ENCODE peak calls at places on chromosomes 5 and 9, in six cellular contexts. One of them, this sample, is unnamed.

GRCh38 chr5:112097768-112098167 is 321.3 kb downstream of the EPB41L4A start:
- DNase-seq in spleen: no peak
- DNase-seq in H1: no peak
- DNase-seq in esophagus muscularis mucosa: no peak
- DNase-seq in GM12878: no peak
- DNase-seq in HL-60: no peak
- DNase-seq in this sample: no peak

GRCh38 chr9:133169102-133169501 is 5.4 kb upstream of the GBGT1 start:
- DNase-seq in H1: no peak
- DNase-seq in GM12878: no peak
- DNase-seq in spleen: peak
- DNase-seq in esophagus muscularis mucosa: no peak
- DNase-seq in HL-60: no peak
- DNase-seq in this sample: no peak

GRCh38 chr5:142777858-142778257 is 7.7 kb downstream of the ARHGAP26 start:
- DNase-seq in H1: no peak
- DNase-seq in HL-60: no peak
- DNase-seq in spleen: no peak
- DNase-seq in esophagus muscularis mucosa: no peak
- DNase-seq in GM12878: no peak
- DNase-seq in this sample: no peak

GRCh38 chr9:121133104-121133816 is 58.5 kb downstream of the CNTRL start:
- DNase-seq in spleen: peak
- DNase-seq in esophagus muscularis mucosa: no peak
- DNase-seq in GM12878: no peak
- DNase-seq in H1: peak
- DNase-seq in HL-60: no peak
- DNase-seq in this sample: no peak

GRCh38 chr9:17423681-17424011 is 155.2 kb upstream of the SH3GL2 start:
- DNase-seq in GM12878: no peak
- DNase-seq in H1: no peak
- DNase-seq in esophagus muscularis mucosa: no peak
- DNase-seq in HL-60: no peak
- DNase-seq in spleen: no peak
- DNase-seq in this sample: no peak

GRCh38 chr9:127205952-127206351 is 58.6 kb upstream of the GARNL3 start:
- DNase-seq in spleen: peak
- DNase-seq in HL-60: no peak
- DNase-seq in H1: no peak
- DNase-seq in GM12878: no peak
- DNase-seq in esophagus muscularis mucosa: no peak
- DNase-seq in this sample: no peak

GRCh38 chr9:24245988-24246387 is 299.7 kb downstream of the IZUMO3 start:
- DNase-seq in spleen: no peak
- DNase-seq in esophagus muscularis mucosa: no peak
- DNase-seq in GM12878: no peak
- DNase-seq in H1: no peak
- DNase-seq in HL-60: no peak
- DNase-seq in this sample: no peak

GRCh38 chr9:105114956-105115728 is 129.3 kb upstream of the SLC44A1 start:
- DNase-seq in GM12878: peak
- DNase-seq in esophagus muscularis mucosa: peak
- DNase-seq in spleen: peak
- DNase-seq in H1: no peak
- DNase-seq in HL-60: peak
- DNase-seq in this sample: no peak

GRCh38 chr5:181188700-181189362 is 16.2 kb downstream of the TRIM7 start:
- DNase-seq in esophagus muscularis mucosa: no peak
- DNase-seq in H1: peak
- DNase-seq in GM12878: peak
- DNase-seq in HL-60: peak
- DNase-seq in spleen: peak
- DNase-seq in this sample: no peak

GRCh38 chr5:160253441-160253840 is 24.1 kb downstream of the FABP6 start:
- DNase-seq in GM12878: no peak
- DNase-seq in spleen: no peak
- DNase-seq in HL-60: no peak
- DNase-seq in esophagus muscularis mucosa: no peak
- DNase-seq in H1: no peak
- DNase-seq in this sample: no peak

GRCh38 chr9:134923466-134923865 is 5.8 kb upstream of the FCN1 start:
- DNase-seq in spleen: no peak
- DNase-seq in esophagus muscularis mucosa: no peak
- DNase-seq in HL-60: no peak
- DNase-seq in GM12878: no peak
- DNase-seq in H1: no peak
- DNase-seq in this sample: no peak

GRCh38 chr5:133469846-133470245 is 142.5 kb downstream of the FSTL4 start:
- DNase-seq in spleen: no peak
- DNase-seq in GM12878: no peak
- DNase-seq in esophagus muscularis mucosa: no peak
- DNase-seq in H1: no peak
- DNase-seq in HL-60: no peak
- DNase-seq in this sample: no peak

GRCh38 chr5:80175337-80175736 is 80.5 kb downstream of the SERINC5 start:
- DNase-seq in esophagus muscularis mucosa: no peak
- DNase-seq in GM12878: no peak
- DNase-seq in HL-60: no peak
- DNase-seq in spleen: no peak
- DNase-seq in H1: no peak
- DNase-seq in this sample: no peak

GRCh38 chr5:109740329-109740728 is 50.6 kb downstream of the MAN2A1 start:
- DNase-seq in HL-60: no peak
- DNase-seq in esophagus muscularis mucosa: no peak
- DNase-seq in H1: no peak
- DNase-seq in spleen: no peak
- DNase-seq in GM12878: peak
- DNase-seq in this sample: no peak

GRCh38 chr9:95366731-95367325 is 49.3 kb upstream of the FANCC start:
- DNase-seq in spleen: no peak
- DNase-seq in GM12878: no peak
- DNase-seq in HL-60: no peak
- DNase-seq in esophagus muscularis mucosa: no peak
- DNase-seq in H1: no peak
- DNase-seq in this sample: no peak

GRCh38 chr5:123807177-123807900 is 295.4 kb downstream of the CSNK1G3 start:
- DNase-seq in esophagus muscularis mucosa: no peak
- DNase-seq in GM12878: no peak
- DNase-seq in spleen: no peak
- DNase-seq in H1: no peak
- DNase-seq in HL-60: no peak
- DNase-seq in this sample: no peak

GRCh38 chr5:77906806-77907205 is 130.7 kb upstream of the TBCA start:
- DNase-seq in spleen: no peak
- DNase-seq in H1: no peak
- DNase-seq in GM12878: no peak
- DNase-seq in HL-60: no peak
- DNase-seq in esophagus muscularis mucosa: peak
- DNase-seq in this sample: no peak

GRCh38 chr5:61230492-61230891 is 68.2 kb upstream of the SMIM15 start:
- DNase-seq in HL-60: no peak
- DNase-seq in esophagus muscularis mucosa: no peak
- DNase-seq in GM12878: no peak
- DNase-seq in spleen: no peak
- DNase-seq in H1: no peak
- DNase-seq in this sample: no peak

GRCh38 chr5:74693176-74693575 is 8.1 kb downstream of the HEXB start:
- DNase-seq in esophagus muscularis mucosa: no peak
- DNase-seq in HL-60: no peak
- DNase-seq in H1: no peak
- DNase-seq in GM12878: no peak
- DNase-seq in spleen: no peak
- DNase-seq in this sample: no peak

GRCh38 chr5:39209924-39210323 is 9.4 kb downstream of the FYB1 start:
- DNase-seq in GM12878: no peak
- DNase-seq in esophagus muscularis mucosa: no peak
- DNase-seq in spleen: peak
- DNase-seq in HL-60: peak
- DNase-seq in H1: no peak
- DNase-seq in this sample: no peak

GRCh38 chr5:143251946-143252345 is 151.5 kb downstream of the NR3C1 start:
- DNase-seq in H1: no peak
- DNase-seq in spleen: no peak
- DNase-seq in esophagus muscularis mucosa: no peak
- DNase-seq in HL-60: no peak
- DNase-seq in GM12878: no peak
- DNase-seq in this sample: no peak

GRCh38 chr9:107177857-107178256 is 105.2 kb upstream of the RAD23B start:
- DNase-seq in GM12878: no peak
- DNase-seq in HL-60: no peak
- DNase-seq in esophagus muscularis mucosa: peak
- DNase-seq in H1: no peak
- DNase-seq in spleen: no peak
- DNase-seq in this sample: no peak

GRCh38 chr5:135568923-135569360 is 9.8 kb downstream of the CXCL14 start:
- DNase-seq in spleen: peak
- DNase-seq in GM12878: no peak
- DNase-seq in H1: no peak
- DNase-seq in HL-60: no peak
- DNase-seq in esophagus muscularis mucosa: no peak
- DNase-seq in this sample: no peak

GRCh38 chr5:59789894-59790293 is 103.6 kb downstream of the PDE4D start:
- DNase-seq in GM12878: no peak
- DNase-seq in H1: no peak
- DNase-seq in spleen: no peak
- DNase-seq in esophagus muscularis mucosa: no peak
- DNase-seq in HL-60: no peak
- DNase-seq in this sample: no peak

GRCh38 chr5:59791602-59792001 is 101.9 kb downstream of the PDE4D start:
- DNase-seq in spleen: no peak
- DNase-seq in HL-60: no peak
- DNase-seq in H1: no peak
- DNase-seq in GM12878: no peak
- DNase-seq in esophagus muscularis mucosa: no peak
- DNase-seq in this sample: no peak

GRCh38 chr5:59789197-59789596 is 104.3 kb downstream of the PDE4D start:
- DNase-seq in GM12878: no peak
- DNase-seq in H1: no peak
- DNase-seq in esophagus muscularis mucosa: no peak
- DNase-seq in spleen: no peak
- DNase-seq in HL-60: no peak
- DNase-seq in this sample: no peak

GRCh38 chr5:59791131-59791485 is 102.4 kb downstream of the PDE4D start:
- DNase-seq in GM12878: no peak
- DNase-seq in H1: no peak
- DNase-seq in esophagus muscularis mucosa: no peak
- DNase-seq in HL-60: no peak
- DNase-seq in spleen: no peak
- DNase-seq in this sample: no peak

GRCh38 chr5:59790399-59791130 is 103.0 kb downstream of the PDE4D start:
- DNase-seq in esophagus muscularis mucosa: no peak
- DNase-seq in GM12878: no peak
- DNase-seq in spleen: no peak
- DNase-seq in HL-60: no peak
- DNase-seq in H1: no peak
- DNase-seq in this sample: no peak
- H3K4me3 ChIP-seq in esophagus muscularis mucosa: no peak
- H3K4me3 ChIP-seq in GM12878: no peak
- H3K4me3 ChIP-seq in spleen: peak
- H3K4me3 ChIP-seq in HL-60: no peak
- H3K4me3 ChIP-seq in H1: no peak
- H3K4me3 ChIP-seq in this sample: no peak

GRCh38 chr5:171463844-171464191 is 44.4 kb downstream of the FGF18 start:
- DNase-seq in spleen: no peak
- DNase-seq in HL-60: no peak
- DNase-seq in H1: no peak
- DNase-seq in GM12878: no peak
- DNase-seq in esophagus muscularis mucosa: no peak
- DNase-seq in this sample: no peak
- TF ChIP-seq POLR2AphosphoS5 in spleen: no peak
- TF ChIP-seq POLR2AphosphoS5 in HL-60: no peak
- TF ChIP-seq POLR2AphosphoS5 in H1: no peak
- TF ChIP-seq POLR2AphosphoS5 in GM12878: no peak
- TF ChIP-seq POLR2AphosphoS5 in esophagus muscularis mucosa: no peak
- TF ChIP-seq POLR2AphosphoS5 in this sample: no peak

GRCh38 chr9:110329676-110330235 is 7.9 kb downstream of the TXNDC8 start:
- DNase-seq in GM12878: no peak
- DNase-seq in esophagus muscularis mucosa: no peak
- DNase-seq in H1: no peak
- DNase-seq in HL-60: peak
- DNase-seq in spleen: no peak
- DNase-seq in this sample: no peak
- H3K4me3 ChIP-seq in GM12878: no peak
- H3K4me3 ChIP-seq in esophagus muscularis mucosa: no peak
- H3K4me3 ChIP-seq in H1: no peak
- H3K4me3 ChIP-seq in HL-60: no peak
- H3K4me3 ChIP-seq in spleen: no peak
- H3K4me3 ChIP-seq in this sample: no peak

GRCh38 chr5:122078116-122078865 is at the start of gene LOX:
- DNase-seq in HL-60: peak
- DNase-seq in H1: peak
- DNase-seq in spleen: no peak
- DNase-seq in GM12878: no peak
- DNase-seq in esophagus muscularis mucosa: peak
- DNase-seq in this sample: no peak

GRCh38 chr5:122077451-122078115 is 476 bp downstream of the LOX start:
- DNase-seq in esophagus muscularis mucosa: no peak
- DNase-seq in GM12878: no peak
- DNase-seq in H1: peak
- DNase-seq in HL-60: no peak
- DNase-seq in spleen: peak
- DNase-seq in this sample: no peak

GRCh38 chr5:122076023-122076422 is 2.0 kb downstream of the LOX start:
- DNase-seq in HL-60: no peak
- DNase-seq in GM12878: no peak
- DNase-seq in spleen: no peak
- DNase-seq in esophagus muscularis mucosa: no peak
- DNase-seq in H1: no peak
- DNase-seq in this sample: no peak

GRCh38 chr5:122073864-122074263 is 4.2 kb downstream of the LOX start:
- DNase-seq in H1: no peak
- DNase-seq in GM12878: no peak
- DNase-seq in esophagus muscularis mucosa: no peak
- DNase-seq in spleen: no peak
- DNase-seq in HL-60: no peak
- DNase-seq in this sample: no peak

DNA sequence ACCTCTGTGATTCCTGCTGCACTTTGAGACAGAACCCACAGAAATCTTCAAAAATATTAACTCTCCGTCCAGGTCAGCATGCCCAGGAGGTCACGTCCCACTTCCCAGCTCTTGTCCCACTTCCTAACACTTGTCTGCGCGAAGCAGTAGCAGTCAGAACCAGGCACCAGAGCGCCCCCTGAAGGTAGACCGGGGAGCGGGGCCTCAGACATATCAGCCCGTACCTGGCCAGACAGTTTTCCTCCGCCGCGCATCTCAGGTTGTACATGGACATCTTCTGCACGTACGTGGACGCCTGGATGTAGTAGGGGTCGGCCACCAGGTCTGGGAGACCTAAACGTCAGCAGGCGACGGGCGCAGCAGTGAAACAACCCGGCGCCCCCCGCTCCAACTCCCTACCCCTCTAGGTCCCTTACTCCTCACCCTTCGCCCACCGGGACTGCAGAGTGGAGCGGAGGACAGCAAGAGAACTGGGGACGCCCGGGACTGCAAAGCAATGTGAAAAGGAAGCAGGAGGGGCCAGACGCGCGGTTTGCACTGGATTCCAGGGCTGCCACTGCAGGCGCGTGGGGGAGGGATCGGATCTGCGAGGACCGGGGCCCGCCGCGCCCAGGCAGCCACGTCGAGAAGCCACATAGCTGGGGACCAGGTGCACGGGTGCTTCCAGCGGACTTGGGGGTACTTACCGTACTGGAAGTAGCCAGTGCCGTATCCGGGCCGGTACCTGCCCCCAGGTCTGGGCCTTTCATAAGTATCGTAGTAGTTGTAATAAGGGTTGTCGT is 1.2 kb downstream of the LOX start:
- DNase-seq in spleen: peak
- DNase-seq in H1: peak
- DNase-seq in GM12878: no peak
- DNase-seq in esophagus muscularis mucosa: peak
- DNase-seq in HL-60: peak
- DNase-seq in this sample: no peak
- TF ChIP-seq POLR2AphosphoS5 in spleen: peak
- TF ChIP-seq POLR2AphosphoS5 in H1: no peak
- TF ChIP-seq POLR2AphosphoS5 in GM12878: no peak
- TF ChIP-seq POLR2AphosphoS5 in esophagus muscularis mucosa: peak
- TF ChIP-seq POLR2AphosphoS5 in HL-60: no peak
- TF ChIP-seq POLR2AphosphoS5 in this sample: no peak